ENCODE peak calls at places on chromosomes 7 and 10, in nine cellular contexts. O, A, C, B, L, J, W, T and X are unnamed samples.
A peak's percentile ranks its signal among the peaks of the same experiment; 100 is the strongest.

GRCh38 chr10:75254739-75255138 is 19.0 kb upstream of the COMTD1 start:
- DNase-seq in O (no peak), A (no peak), C (no peak), B (no peak), L (no peak), J (no peak), W (no peak), T (no peak), X (no peak)

GRCh38 chr7:29764227-29764626 is 42.1 kb upstream of the WIPF3 start:
- DNase-seq in O (no peak), A (peak; percentile 10), C (peak; percentile 17), B (no peak), L (no peak), J (peak; percentile 53), W (no peak), T (no peak), X (no peak)

GRCh38 chr10:5543628-5544027 is 18.9 kb downstream of the CALML3 start:
- DNase-seq in O (no peak), A (no peak), C (no peak), B (no peak), L (no peak), J (no peak), W (no peak), T (no peak), X (no peak)

GRCh38 chr7:70037171-70037933 is 439.1 kb downstream of the AUTS2 start:
- DNase-seq in O (no peak), A (no peak), C (no peak), B (no peak), L (no peak), J (no peak), W (no peak), T (no peak), X (no peak)

GRCh38 chr7:15524077-15524476 is 37.7 kb downstream of the AGMO start:
- DNase-seq in O (no peak), A (no peak), C (no peak), B (no peak), L (no peak), J (no peak), W (no peak), T (no peak), X (no peak)

GRCh38 chr10:18113881-18114280 is 26.3 kb upstream of the CACNB2 start:
- DNase-seq in O (no peak), A (no peak), C (no peak), B (no peak), L (no peak), J (no peak), W (no peak), T (peak; percentile 12), X (no peak)

GRCh38 chr10:109676703-109677102 is 246.6 kb downstream of the XPNPEP1 start:
- DNase-seq in O (no peak), A (no peak), C (no peak), B (no peak), L (no peak), J (no peak), W (no peak), T (no peak), X (no peak)

GRCh38 chr7:151704284-151704968 is 172.5 kb downstream of the PRKAG2 start:
- DNase-seq in O (no peak), A (no peak), C (no peak), B (no peak), L (no peak), J (no peak), W (no peak), T (no peak), X (no peak)

GRCh38 chr7:28433604-28434254 is 21.4 kb downstream of the CREB5 start:
- DNase-seq in O (no peak), A (peak; percentile 18), C (no peak), B (peak; percentile 27), L (no peak), J (no peak), W (no peak), T (peak; percentile 84), X (no peak)

GRCh38 chr7:55043691-55044090 is 24.9 kb downstream of the EGFR start:
- DNase-seq in O (no peak), A (no peak), C (no peak), B (no peak), L (no peak), J (no peak), W (no peak), T (no peak), X (no peak)

GRCh38 chr10:69315610-69316312 is 37.5 kb downstream of the HK1 start:
- DNase-seq in O (no peak), A (no peak), C (no peak), B (no peak), L (no peak), J (no peak), W (no peak), T (no peak), X (no peak)

GRCh38 chr7:104032486-104032885 is 43.0 kb upstream of the RELN start:
- DNase-seq in O (no peak), A (no peak), C (no peak), B (no peak), L (no peak), J (no peak), W (no peak), T (no peak), X (no peak)

GRCh38 chr10:111098679-111099437 is 22.0 kb downstream of the ADRA2A start:
- DNase-seq in O (no peak), A (no peak), C (peak; percentile 31), B (peak; percentile 12), L (no peak), J (no peak), W (no peak), T (peak; percentile 1), X (no peak)

GRCh38 chr10:69552268-69552667 is 21.0 kb downstream of the NEUROG3 start:
- DNase-seq in O (no peak), A (peak; percentile 28), C (no peak), B (no peak), L (no peak), J (no peak), W (no peak), T (no peak), X (no peak)

GRCh38 chr7:27103489-27104226 is 1.2 kb upstream of the HOXA2 start:
- DNase-seq in O (peak; percentile 74), A (no peak), C (peak; percentile 53), B (no peak), L (no peak), J (peak; percentile 56), W (no peak), T (no peak), X (no peak)

GRCh38 chr7:114086906-114087651 is 168.3 kb upstream of the PPP1R3A start:
- DNase-seq in O (peak; percentile 69), A (peak; percentile 75), C (peak; percentile 42), B (no peak), L (peak; percentile 60), J (peak; percentile 41), W (peak; percentile 6), T (peak; percentile 33), X (peak; percentile 30)

GRCh38 chr10:117163061-117163953 is 25.2 kb upstream of the VAX1 start:
- DNase-seq in O (no peak), A (no peak), C (no peak), B (no peak), L (no peak), J (peak; percentile 89), W (peak; percentile 20), T (no peak), X (no peak)

DNA sequence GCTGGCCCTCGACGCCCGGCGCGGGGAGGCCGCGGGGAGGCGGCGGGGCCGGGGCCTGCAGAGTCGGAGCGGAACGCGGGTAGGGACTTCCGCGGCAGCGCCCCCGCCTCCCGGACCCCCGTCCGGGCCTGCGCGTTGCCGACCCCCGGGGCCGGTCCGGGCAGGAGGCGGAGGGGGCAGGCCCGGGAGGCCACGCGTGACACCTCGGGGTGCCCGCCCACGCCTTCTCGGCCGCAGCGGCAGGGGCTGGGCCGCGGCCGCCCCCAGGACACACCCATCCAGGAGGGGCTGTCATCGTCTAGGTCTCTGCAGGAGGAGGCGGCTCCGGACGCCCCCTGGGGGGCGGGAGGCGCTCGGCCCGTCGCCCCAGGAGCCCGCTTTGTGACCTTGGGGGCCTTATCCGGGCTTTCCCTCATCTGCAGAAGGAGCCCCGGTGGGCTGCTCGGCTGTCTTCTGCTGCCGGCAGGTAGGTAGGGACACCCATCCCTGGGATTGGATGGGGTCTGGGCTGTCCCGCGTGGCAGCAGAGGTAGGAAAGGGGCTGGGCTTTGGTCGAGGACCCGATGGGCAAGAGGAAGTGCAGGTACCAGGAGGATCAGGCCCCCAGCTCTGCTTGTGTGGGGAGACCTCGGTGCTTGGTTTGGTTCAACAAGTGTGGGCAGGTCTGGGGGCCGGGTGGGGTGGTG is 569 bp downstream of the ZNF316 start:
- DNase-seq in O (no peak), A (peak; percentile 25), C (peak; percentile 41), B (peak; percentile 82), L (peak; percentile 92), J (peak; percentile 66), W (peak; percentile 30), T (peak; percentile 14), X (peak; percentile 95)
- TF ChIP-seq CTCF in O (no peak), A (no peak), C (peak; percentile 32), B (peak; percentile 61), L (peak; percentile 17), J (peak; percentile 43), W (peak; percentile 50), T (peak; percentile 40), X (peak; percentile 22)

GRCh38 chr10:34024708-34025425 is 690.4 kb upstream of the NRP1 start:
- DNase-seq in O (no peak), A (peak; percentile 6), C (peak; percentile 8), B (no peak), L (no peak), J (no peak), W (no peak), T (peak; percentile 50), X (no peak)
- TF ChIP-seq CTCF in O (no peak), A (no peak), C (no peak), B (no peak), L (no peak), J (peak; percentile 23), W (peak; percentile 28), T (peak; percentile 19), X (no peak)

GRCh38 chr10:99331207-99331803 is 2.1 kb downstream of the CNNM1 start:
- DNase-seq in O (no peak), A (no peak), C (no peak), B (no peak), L (no peak), J (peak; percentile 31), W (no peak), T (peak; percentile 27), X (no peak)

GRCh38 chr10:99328579-99329237 is 448 bp upstream of the CNNM1 start:
- DNase-seq in O (peak; percentile 67), A (no peak), C (no peak), B (no peak), L (no peak), J (no peak), W (no peak), T (no peak), X (peak; percentile 30)

GRCh38 chr10:99330675-99330924 is 1.4 kb downstream of the CNNM1 start:
- DNase-seq in O (no peak), A (no peak), C (no peak), B (no peak), L (no peak), J (no peak), W (no peak), T (no peak), X (no peak)

GRCh38 chr10:99329238-99329890 is at the start of gene CNNM1:
- DNase-seq in O (peak; percentile 74), A (peak; percentile 63), C (no peak), B (no peak), L (peak; percentile 76), J (peak; percentile 66), W (peak; percentile 37), T (no peak), X (peak; percentile 53)

GRCh38 chr10:99329891-99330674 is 927 bp downstream of the CNNM1 start:
- DNase-seq in O (peak; percentile 69), A (peak; percentile 74), C (no peak), B (no peak), L (peak; percentile 73), J (peak; percentile 66), W (peak; percentile 15), T (peak; percentile 6), X (peak; percentile 45)
- TF ChIP-seq CTCF in O (no peak), A (no peak), C (no peak), B (no peak), L (no peak), J (no peak), W (no peak), T (no peak), X (no peak)

GRCh38 chr10:58415757-58416156 is 30.5 kb downstream of the TFAM start:
- DNase-seq in O (no peak), A (no peak), C (no peak), B (no peak), L (no peak), J (no peak), W (no peak), T (no peak), X (no peak)
- TF ChIP-seq CTCF in O (no peak), A (no peak), C (no peak), B (no peak), L (no peak), J (no peak), W (no peak), T (no peak), X (no peak)